ENCODE peak calls at places on chromosome X, in nine cellular contexts. One of them, this sample, is unnamed.

GRCh38 chrX:153381684-153382532 is 19.2 kb downstream of the PNMA6E start:
- DNase-seq in lower lobe of right lung: no peak
- DNase-seq in cardiac muscle cell: peak; percentile 78
- DNase-seq in heart right ventricle: no peak
- DNase-seq in right lobe of liver: no peak
- DNase-seq in lower leg skin: no peak
- DNase-seq in astrocyte of the spinal cord: peak; percentile 89
- DNase-seq in esophagus muscularis mucosa: no peak
- DNase-seq in tibial artery: no peak
- DNase-seq in this sample: peak; percentile 73

GRCh38 chrX:48487362-48487785 is 11.4 kb downstream of the FTSJ1 start:
- DNase-seq in lower leg skin: no peak
- DNase-seq in astrocyte of the spinal cord: peak; percentile 94
- DNase-seq in lower lobe of right lung: no peak
- DNase-seq in cardiac muscle cell: no peak
- DNase-seq in tibial artery: no peak
- DNase-seq in right lobe of liver: peak; percentile 3
- DNase-seq in esophagus muscularis mucosa: no peak
- DNase-seq in heart right ventricle: no peak
- DNase-seq in this sample: peak; percentile 94

GRCh38 chrX:83022020-83022419 is 486.1 kb upstream of the POU3F4 start:
- DNase-seq in astrocyte of the spinal cord: no peak
- DNase-seq in lower leg skin: no peak
- DNase-seq in right lobe of liver: no peak
- DNase-seq in heart right ventricle: no peak
- DNase-seq in esophagus muscularis mucosa: no peak
- DNase-seq in cardiac muscle cell: no peak
- DNase-seq in lower lobe of right lung: no peak
- DNase-seq in tibial artery: no peak
- DNase-seq in this sample: peak; percentile 6

GRCh38 chrX:72026341-72027023 is 105.2 kb downstream of the RTL5 start:
- DNase-seq in heart right ventricle: no peak
- DNase-seq in lower leg skin: no peak
- DNase-seq in tibial artery: no peak
- DNase-seq in astrocyte of the spinal cord: no peak
- DNase-seq in esophagus muscularis mucosa: no peak
- DNase-seq in right lobe of liver: no peak
- DNase-seq in lower lobe of right lung: no peak
- DNase-seq in cardiac muscle cell: no peak
- DNase-seq in this sample: no peak

GRCh38 chrX:2781698-2782097 is 29.9 kb downstream of the XG start:
- DNase-seq in cardiac muscle cell: no peak
- DNase-seq in right lobe of liver: no peak
- DNase-seq in esophagus muscularis mucosa: no peak
- DNase-seq in heart right ventricle: no peak
- DNase-seq in lower leg skin: no peak
- DNase-seq in lower lobe of right lung: no peak
- DNase-seq in astrocyte of the spinal cord: no peak
- DNase-seq in tibial artery: no peak
- DNase-seq in this sample: no peak

GRCh38 chrX:39149761-39150160 is 348.5 kb downstream of the MID1IP1 start:
- DNase-seq in lower lobe of right lung: peak; percentile 84
- DNase-seq in cardiac muscle cell: peak; percentile 85
- DNase-seq in lower leg skin: peak; percentile 51
- DNase-seq in astrocyte of the spinal cord: peak; percentile 32
- DNase-seq in right lobe of liver: peak; percentile 65
- DNase-seq in tibial artery: peak; percentile 78
- DNase-seq in esophagus muscularis mucosa: no peak
- DNase-seq in heart right ventricle: peak; percentile 79
- DNase-seq in this sample: no peak

GRCh38 chrX:154731203-154731602 is 19.7 kb downstream of the GAB3 start:
- DNase-seq in tibial artery: no peak
- DNase-seq in heart right ventricle: no peak
- DNase-seq in esophagus muscularis mucosa: no peak
- DNase-seq in lower lobe of right lung: no peak
- DNase-seq in astrocyte of the spinal cord: no peak
- DNase-seq in cardiac muscle cell: no peak
- DNase-seq in right lobe of liver: no peak
- DNase-seq in lower leg skin: no peak
- DNase-seq in this sample: no peak

GRCh38 chrX:57329008-57329407 is 42.5 kb downstream of the FAAH2 start:
- DNase-seq in astrocyte of the spinal cord: no peak
- DNase-seq in heart right ventricle: no peak
- DNase-seq in esophagus muscularis mucosa: no peak
- DNase-seq in right lobe of liver: no peak
- DNase-seq in cardiac muscle cell: no peak
- DNase-seq in tibial artery: no peak
- DNase-seq in lower lobe of right lung: no peak
- DNase-seq in lower leg skin: no peak
- DNase-seq in this sample: no peak

GRCh38 chrX:155949098-155949497 is 48.4 kb upstream of the IL9R start:
- DNase-seq in lower leg skin: no peak
- DNase-seq in lower lobe of right lung: no peak
- DNase-seq in tibial artery: no peak
- DNase-seq in right lobe of liver: no peak
- DNase-seq in heart right ventricle: no peak
- DNase-seq in astrocyte of the spinal cord: no peak
- DNase-seq in esophagus muscularis mucosa: no peak
- DNase-seq in cardiac muscle cell: no peak
- DNase-seq in this sample: no peak

GRCh38 chrX:56813318-56813837 is 84.3 kb downstream of the NBDY start:
- DNase-seq in cardiac muscle cell: no peak
- DNase-seq in lower leg skin: peak; percentile 34
- DNase-seq in esophagus muscularis mucosa: no peak
- DNase-seq in astrocyte of the spinal cord: no peak
- DNase-seq in right lobe of liver: no peak
- DNase-seq in lower lobe of right lung: no peak
- DNase-seq in heart right ventricle: no peak
- DNase-seq in tibial artery: peak; percentile 47
- DNase-seq in this sample: no peak

GRCh38 chrX:349702-350101 is 31.1 kb upstream of the GTPBP6 start:
- DNase-seq in tibial artery: no peak
- DNase-seq in cardiac muscle cell: no peak
- DNase-seq in heart right ventricle: no peak
- DNase-seq in right lobe of liver: no peak
- DNase-seq in lower leg skin: no peak
- DNase-seq in lower lobe of right lung: no peak
- DNase-seq in esophagus muscularis mucosa: no peak
- DNase-seq in astrocyte of the spinal cord: no peak
- DNase-seq in this sample: no peak

GRCh38 chrX:136794080-136794479 is 13.3 kb upstream of the ARHGEF6 start:
- DNase-seq in right lobe of liver: no peak
- DNase-seq in lower leg skin: no peak
- DNase-seq in lower lobe of right lung: no peak
- DNase-seq in esophagus muscularis mucosa: no peak
- DNase-seq in astrocyte of the spinal cord: no peak
- DNase-seq in cardiac muscle cell: no peak
- DNase-seq in tibial artery: no peak
- DNase-seq in heart right ventricle: no peak
- DNase-seq in this sample: no peak

GRCh38 chrX:1754077-1754476 is 139.2 kb downstream of the ASMT start:
- DNase-seq in lower lobe of right lung: no peak
- DNase-seq in heart right ventricle: no peak
- DNase-seq in right lobe of liver: no peak
- DNase-seq in lower leg skin: no peak
- DNase-seq in esophagus muscularis mucosa: no peak
- DNase-seq in tibial artery: no peak
- DNase-seq in astrocyte of the spinal cord: no peak
- DNase-seq in cardiac muscle cell: no peak
- DNase-seq in this sample: peak; percentile 8

GRCh38 chrX:1750267-1750666 is 135.4 kb downstream of the ASMT start:
- DNase-seq in lower leg skin: no peak
- DNase-seq in right lobe of liver: no peak
- DNase-seq in astrocyte of the spinal cord: no peak
- DNase-seq in tibial artery: no peak
- DNase-seq in lower lobe of right lung: no peak
- DNase-seq in cardiac muscle cell: no peak
- DNase-seq in heart right ventricle: no peak
- DNase-seq in esophagus muscularis mucosa: no peak
- DNase-seq in this sample: no peak

GRCh38 chrX:1748408-1748807 is 133.5 kb downstream of the ASMT start:
- DNase-seq in tibial artery: no peak
- DNase-seq in heart right ventricle: no peak
- DNase-seq in lower lobe of right lung: no peak
- DNase-seq in cardiac muscle cell: no peak
- DNase-seq in lower leg skin: no peak
- DNase-seq in esophagus muscularis mucosa: no peak
- DNase-seq in astrocyte of the spinal cord: no peak
- DNase-seq in right lobe of liver: no peak
- DNase-seq in this sample: no peak

GRCh38 chrX:1751781-1752180 is 136.9 kb downstream of the ASMT start:
- DNase-seq in lower lobe of right lung: no peak
- DNase-seq in esophagus muscularis mucosa: no peak
- DNase-seq in astrocyte of the spinal cord: no peak
- DNase-seq in lower leg skin: no peak
- DNase-seq in right lobe of liver: no peak
- DNase-seq in heart right ventricle: no peak
- DNase-seq in cardiac muscle cell: no peak
- DNase-seq in tibial artery: no peak
- DNase-seq in this sample: no peak

DNA sequence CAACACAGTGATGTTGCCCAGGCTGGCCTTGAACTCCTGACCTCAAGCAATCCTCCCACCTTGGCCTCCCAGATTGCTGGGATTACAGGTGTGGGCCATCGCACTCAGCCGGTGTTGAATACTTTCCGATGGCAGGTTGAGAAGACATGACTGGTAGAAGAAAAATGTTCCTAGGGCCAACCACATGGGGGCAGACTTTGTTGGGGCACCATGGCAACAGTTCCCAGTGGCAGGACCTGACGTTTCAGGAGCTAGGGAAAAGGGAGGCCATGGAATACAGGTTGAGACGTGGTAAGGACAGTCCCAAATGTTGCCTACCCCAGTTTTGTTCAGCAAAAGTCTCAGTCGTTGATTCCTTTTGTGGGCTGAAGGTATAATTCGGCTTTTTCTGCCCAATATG is 134.6 kb downstream of the ASMT start:
- DNase-seq in cardiac muscle cell: no peak
- DNase-seq in tibial artery: no peak
- DNase-seq in lower leg skin: no peak
- DNase-seq in heart right ventricle: no peak
- DNase-seq in esophagus muscularis mucosa: no peak
- DNase-seq in lower lobe of right lung: no peak
- DNase-seq in right lobe of liver: no peak
- DNase-seq in astrocyte of the spinal cord: no peak
- DNase-seq in this sample: no peak
- TF ChIP-seq CTCF in cardiac muscle cell: no peak
- TF ChIP-seq CTCF in tibial artery: no peak
- TF ChIP-seq CTCF in lower leg skin: no peak
- TF ChIP-seq CTCF in heart right ventricle: no peak
- TF ChIP-seq CTCF in esophagus muscularis mucosa: no peak
- TF ChIP-seq CTCF in lower lobe of right lung: no peak
- TF ChIP-seq CTCF in right lobe of liver: no peak
- TF ChIP-seq CTCF in astrocyte of the spinal cord: no peak
- TF ChIP-seq CTCF in this sample: no peak

GRCh38 chrX:77785746-77786548 is at the start of gene ATRX:
- DNase-seq in astrocyte of the spinal cord: peak; percentile 78
- DNase-seq in lower leg skin: peak; percentile 62
- DNase-seq in heart right ventricle: peak; percentile 64
- DNase-seq in right lobe of liver: peak; percentile 71
- DNase-seq in esophagus muscularis mucosa: no peak
- DNase-seq in tibial artery: peak; percentile 63
- DNase-seq in lower lobe of right lung: peak; percentile 74
- DNase-seq in cardiac muscle cell: peak; percentile 76
- DNase-seq in this sample: peak; percentile 52

GRCh38 chrX:77785400-77785745 is 643 bp downstream of the ATRX start:
- DNase-seq in lower leg skin: no peak
- DNase-seq in cardiac muscle cell: peak; percentile 31
- DNase-seq in lower lobe of right lung: no peak
- DNase-seq in astrocyte of the spinal cord: peak; percentile 18
- DNase-seq in heart right ventricle: no peak
- DNase-seq in tibial artery: no peak
- DNase-seq in right lobe of liver: no peak
- DNase-seq in esophagus muscularis mucosa: no peak
- DNase-seq in this sample: no peak

GRCh38 chrX:77793950-77794349 is 7.9 kb upstream of the ATRX start:
- DNase-seq in heart right ventricle: no peak
- DNase-seq in right lobe of liver: no peak
- DNase-seq in lower lobe of right lung: no peak
- DNase-seq in lower leg skin: no peak
- DNase-seq in cardiac muscle cell: no peak
- DNase-seq in astrocyte of the spinal cord: no peak
- DNase-seq in tibial artery: no peak
- DNase-seq in esophagus muscularis mucosa: no peak
- DNase-seq in this sample: no peak

GRCh38 chrX:77788050-77788449 is 2.0 kb upstream of the ATRX start:
- DNase-seq in lower lobe of right lung: no peak
- DNase-seq in astrocyte of the spinal cord: no peak
- DNase-seq in lower leg skin: no peak
- DNase-seq in esophagus muscularis mucosa: no peak
- DNase-seq in tibial artery: no peak
- DNase-seq in cardiac muscle cell: no peak
- DNase-seq in right lobe of liver: no peak
- DNase-seq in heart right ventricle: no peak
- DNase-seq in this sample: no peak
- H3K4me3 ChIP-seq in lower lobe of right lung: peak overlapping the region; percentile 35
- H3K4me3 ChIP-seq in astrocyte of the spinal cord: no peak overlapping the region
- H3K4me3 ChIP-seq in lower leg skin: no peak overlapping the region
- H3K4me3 ChIP-seq in esophagus muscularis mucosa: peak overlapping the region; percentile 28
- H3K4me3 ChIP-seq in tibial artery: peak overlapping the region; percentile 41
- H3K4me3 ChIP-seq in cardiac muscle cell: no peak overlapping the region
- H3K4me3 ChIP-seq in right lobe of liver: peak overlapping the region; percentile 8
- H3K4me3 ChIP-seq in heart right ventricle: no peak overlapping the region
- H3K4me3 ChIP-seq in this sample: no peak overlapping the region

DNA sequence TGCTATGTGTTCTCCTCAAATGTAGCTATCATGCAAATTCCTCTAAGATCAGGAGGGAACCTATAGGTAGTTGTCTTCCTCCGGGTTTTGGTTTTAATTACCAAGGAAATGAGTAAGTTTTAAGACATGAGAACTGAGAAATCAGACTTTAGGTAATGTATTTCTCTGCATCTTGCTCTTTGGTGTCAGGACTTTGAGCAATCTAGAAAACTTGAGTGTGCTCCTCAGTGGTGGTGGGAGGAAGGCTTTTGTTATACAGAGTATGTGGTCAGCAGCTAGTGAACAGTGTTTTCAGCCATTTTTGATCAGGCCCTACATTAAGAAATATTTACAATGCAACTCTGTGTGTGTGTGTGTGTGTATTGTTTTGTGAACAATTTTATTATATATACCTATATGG is 224.1 kb downstream of the KLHL13 start:
- DNase-seq in lower leg skin: no peak
- DNase-seq in esophagus muscularis mucosa: no peak
- DNase-seq in tibial artery: no peak
- DNase-seq in astrocyte of the spinal cord: no peak
- DNase-seq in heart right ventricle: no peak
- DNase-seq in lower lobe of right lung: no peak
- DNase-seq in right lobe of liver: no peak
- DNase-seq in cardiac muscle cell: no peak
- DNase-seq in this sample: no peak
- TF ChIP-seq CTCF in lower leg skin: no peak
- TF ChIP-seq CTCF in esophagus muscularis mucosa: no peak
- TF ChIP-seq CTCF in tibial artery: no peak
- TF ChIP-seq CTCF in astrocyte of the spinal cord: no peak
- TF ChIP-seq CTCF in heart right ventricle: no peak
- TF ChIP-seq CTCF in lower lobe of right lung: no peak
- TF ChIP-seq CTCF in right lobe of liver: no peak
- TF ChIP-seq CTCF in cardiac muscle cell: no peak
- TF ChIP-seq CTCF in this sample: no peak

DNA sequence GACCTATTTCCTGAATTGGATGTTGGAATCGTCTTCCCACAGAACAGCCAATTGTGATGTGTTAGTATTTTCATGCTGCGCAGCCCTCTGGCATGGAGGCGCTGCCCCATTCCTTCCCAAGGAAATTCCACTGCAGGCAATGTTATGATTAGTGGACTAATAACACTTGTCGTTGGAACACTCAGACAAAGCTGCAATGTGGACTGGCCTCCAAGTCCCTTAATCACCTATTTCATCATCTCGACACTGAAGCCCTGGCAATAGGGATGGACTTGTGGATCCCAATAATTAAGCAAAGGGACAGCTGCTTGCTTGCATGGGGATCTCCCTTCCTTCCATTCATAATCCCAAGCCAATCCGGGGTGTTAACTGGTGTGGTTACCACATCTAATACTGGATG is 78.8 kb upstream of the PLAC1 start:
- DNase-seq in esophagus muscularis mucosa: no peak
- DNase-seq in cardiac muscle cell: no peak
- DNase-seq in astrocyte of the spinal cord: no peak
- DNase-seq in tibial artery: peak; percentile 28
- DNase-seq in lower leg skin: peak; percentile 14
- DNase-seq in right lobe of liver: no peak
- DNase-seq in lower lobe of right lung: no peak
- DNase-seq in heart right ventricle: no peak
- DNase-seq in this sample: no peak
- H3K4me3 ChIP-seq in esophagus muscularis mucosa: no peak overlapping the region
- H3K4me3 ChIP-seq in cardiac muscle cell: no peak overlapping the region
- H3K4me3 ChIP-seq in astrocyte of the spinal cord: no peak overlapping the region
- H3K4me3 ChIP-seq in tibial artery: no peak overlapping the region
- H3K4me3 ChIP-seq in lower leg skin: no peak overlapping the region
- H3K4me3 ChIP-seq in right lobe of liver: no peak overlapping the region
- H3K4me3 ChIP-seq in lower lobe of right lung: no peak overlapping the region
- H3K4me3 ChIP-seq in heart right ventricle: no peak overlapping the region
- H3K4me3 ChIP-seq in this sample: no peak overlapping the region

This sample was measured in astrocyte of the cerebellum.